ENCODE peak calls at places on chromosome 22, in four cellular contexts. E, U, O and H are unnamed samples.

GRCh38 chr22:23109079-23109347 is 32.8 kb downstream of the RSPH14 start:
- DNase-seq in O (peak), U (no peak), E (no peak), H (no peak)

GRCh38 chr22:25827415-25827814 is 85.4 kb downstream of the MYO18B start:
- DNase-seq in E (no peak), U (no peak), O (no peak), H (no peak)

GRCh38 chr22:35425971-35426800 is 26.2 kb downstream of the MCM5 start:
- DNase-seq in O (no peak), U (no peak), E (no peak), H (peak)

GRCh38 chr22:40955516-40955915 is 4.3 kb downstream of the RBX1 start:
- DNase-seq in E (no peak), O (no peak), U (no peak), H (peak)

GRCh38 chr22:20803696-20804324 is 29.9 kb downstream of the SERPIND1 start:
- DNase-seq in O (peak), E (peak), U (no peak), H (peak)

GRCh38 chr22:38941488-38941987 is 15.9 kb upstream of the APOBEC3A start:
- DNase-seq in E (no peak), O (no peak), U (peak), H (no peak)

GRCh38 chr22:20809538-20810185 is 35.7 kb downstream of the SERPIND1 start:
- DNase-seq in U (no peak), O (no peak), E (no peak), H (no peak)

GRCh38 chr22:35160268-35160667 is 94.3 kb downstream of the ISX start:
- DNase-seq in U (no peak), O (no peak), E (no peak), H (no peak)

GRCh38 chr22:21698430-21699329 is 32.9 kb downstream of the PPIL2 start:
- DNase-seq in E (no peak), O (no peak), U (no peak), H (no peak)

GRCh38 chr22:35930933-35931332 is 97.7 kb downstream of the RBFOX2 start:
- DNase-seq in O (peak), E (peak), U (peak), H (peak)

GRCh38 chr22:27419473-27419872 is 382.1 kb downstream of the MN1 start:
- DNase-seq in E (no peak), O (no peak), U (no peak), H (peak)

GRCh38 chr22:50314455-50315288 is 7.2 kb upstream of the PLXNB2 start:
- DNase-seq in E (no peak), O (peak), U (peak), H (no peak)

GRCh38 chr22:18077639-18078328 is at the start of gene PEX26:
- DNase-seq in U (peak), E (peak), O (peak), H (peak)

GRCh38 chr22:44693756-44694155 is 8.2 kb upstream of the PRR5 start:
- DNase-seq in E (no peak), U (no peak), O (no peak), H (no peak)

GRCh38 chr22:32842486-32842885 is 41.0 kb downstream of the TIMP3 start:
- DNase-seq in O (no peak), E (no peak), U (no peak), H (peak)

GRCh38 chr22:39522567-39523300 is 2.4 kb downstream of the ATF4 start:
- DNase-seq in O (no peak), U (no peak), E (peak), H (peak)

GRCh38 chr22:44689173-44689572 is 12.8 kb upstream of the PRR5 start:
- DNase-seq in E (no peak), O (no peak), U (no peak), H (peak)

GRCh38 chr22:28222066-28222465 is 303.0 kb upstream of the PITPNB start:
- DNase-seq in O (no peak), E (no peak), U (no peak), H (peak)

GRCh38 chr22:17443413-17444203 is 74.3 kb downstream of the CECR2 start:
- DNase-seq in U (no peak), O (no peak), E (no peak), H (no peak)

GRCh38 chr22:32919629-32920028 is 118.1 kb downstream of the TIMP3 start:
- DNase-seq in O (no peak), U (no peak), E (no peak), H (no peak)

GRCh38 chr22:36375071-36375980 is 12.4 kb downstream of the MYH9 start:
- DNase-seq in U (no peak), O (no peak), E (no peak), H (peak)

GRCh38 chr22:22770280-22770871 is 117.2 kb upstream of the IGLL5 start:
- DNase-seq in U (no peak), E (peak), O (peak), H (no peak)

GRCh38 chr22:31583861-31584485 is 78.0 kb downstream of the PISD start:
- DNase-seq in E (no peak), U (no peak), O (no peak), H (peak)

GRCh38 chr22:27629908-27630733 is 171.4 kb downstream of the MN1 start:
- DNase-seq in U (no peak), O (no peak), E (no peak), H (no peak)

GRCh38 chr22:24181088-24181995 is at the start of gene SUSD2:
- DNase-seq in O (peak), U (no peak), E (no peak), H (no peak)

GRCh38 chr22:22006596-22006990 is 24.0 kb upstream of the TOP3B start:
- DNase-seq in U (no peak), O (no peak), E (no peak), H (no peak)

GRCh38 chr22:39183991-39184585 is 31.6 kb upstream of the CBX7 start:
- DNase-seq in E (peak), U (no peak), O (peak), H (peak)

GRCh38 chr22:30267382-30268302 is 991 bp upstream of the OSM start:
- DNase-seq in O (no peak), U (no peak), E (no peak), H (no peak)

GRCh38 chr22:49323751-49324415 is 503.8 kb downstream of the BRD1 start:
- DNase-seq in E (no peak), O (no peak), U (no peak), H (no peak)

GRCh38 chr22:25072406-25072805 is 119.9 kb downstream of the KIAA1671 start:
- DNase-seq in O (no peak), E (no peak), U (no peak), H (no peak)

GRCh38 chr22:50218996-50219727 is 18.4 kb downstream of the SELENOO start:
- DNase-seq in E (peak), U (no peak), O (peak), H (peak)

GRCh38 chr22:17264321-17265052 is 45.3 kb upstream of the ADA2 start:
- DNase-seq in U (no peak), O (no peak), E (no peak), H (peak)

GRCh38 chr22:18067548-18068341 is 10.0 kb upstream of the PEX26 start:
- DNase-seq in O (no peak), E (no peak), U (no peak), H (no peak)

GRCh38 chr22:20798974-20799373 is 25.1 kb downstream of the SERPIND1 start:
- DNase-seq in O (no peak), E (no peak), U (no peak), H (no peak)

DNA sequence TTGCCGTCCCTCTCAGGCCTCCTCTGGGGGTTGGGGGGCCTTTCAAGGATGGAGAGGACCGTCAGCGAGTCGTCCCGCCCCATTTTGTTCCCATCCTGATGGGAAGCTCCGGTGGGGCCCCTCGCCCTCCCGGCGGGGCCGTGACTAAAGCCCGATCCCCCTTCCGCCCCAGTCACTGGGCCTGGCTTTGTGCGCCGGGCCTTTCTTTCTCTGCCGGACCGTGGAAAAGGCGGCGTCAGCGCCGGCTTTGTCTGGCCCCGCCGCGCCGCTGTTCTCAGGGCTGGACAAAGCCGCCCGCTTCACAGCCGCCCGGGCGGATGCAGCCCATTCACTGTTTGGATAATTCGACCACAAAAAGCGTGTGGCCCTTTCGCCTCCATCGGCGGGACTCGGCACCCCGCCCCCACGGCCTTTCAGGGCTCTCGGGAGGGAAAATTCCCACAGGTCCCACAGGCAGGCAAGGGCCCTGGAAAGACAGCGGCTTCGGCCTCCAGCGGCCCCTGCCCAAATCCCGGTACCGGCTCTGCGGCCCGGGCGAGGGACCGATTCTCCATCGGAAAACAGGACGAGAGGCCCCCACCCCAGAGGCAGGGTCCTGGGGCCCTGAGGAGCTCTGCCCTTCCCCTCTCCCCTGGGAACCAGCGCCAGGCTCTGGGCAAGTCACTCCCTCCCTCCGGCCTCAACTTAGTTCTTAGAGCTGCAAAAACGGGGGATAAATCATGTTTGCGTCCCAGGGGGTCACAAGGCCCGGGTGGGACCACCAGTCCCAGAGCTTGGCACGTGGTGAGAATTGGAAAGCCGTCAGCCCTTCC is 87.2 kb downstream of the WNT7B start:
- DNase-seq in U (no peak), O (no peak), E (no peak), H (peak)
- TF ChIP-seq ELK1 in U (no peak), O (no peak), E (no peak), H (no peak)

DNA sequence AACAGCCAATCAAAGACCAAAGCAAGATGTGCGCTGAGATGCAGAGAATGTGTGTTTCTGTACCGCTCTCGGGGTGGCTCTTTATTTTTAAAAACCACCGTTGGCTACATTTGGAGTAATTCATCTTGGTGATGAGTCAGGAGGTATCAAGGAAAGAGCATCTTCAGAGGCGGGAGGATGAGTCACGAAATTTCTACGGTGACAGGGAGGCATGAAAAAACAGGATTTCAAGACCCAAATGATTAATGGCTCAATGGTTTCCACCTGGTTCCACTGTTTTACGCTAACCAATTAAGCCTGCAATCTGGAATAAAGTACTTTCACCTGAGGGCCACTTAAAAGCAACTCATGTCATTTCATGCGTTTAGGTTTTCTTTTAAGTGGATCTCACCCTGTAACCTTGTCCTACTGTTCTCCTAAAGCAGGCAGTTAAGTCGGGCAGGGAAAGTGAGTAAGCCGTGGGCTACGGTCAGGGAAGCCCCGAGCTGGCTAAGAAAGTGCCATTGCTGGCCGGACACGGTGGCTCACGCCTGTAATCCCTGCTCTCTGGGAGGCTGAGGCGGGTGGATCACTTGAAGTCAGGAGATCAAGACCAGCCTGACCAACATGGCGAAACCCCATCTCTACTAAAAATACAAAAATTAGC is 74.6 kb downstream of the CELSR1 start:
- DNase-seq in E (peak), U (no peak), O (peak), H (peak)
- TF ChIP-seq ELK1 in E (no peak), U (no peak), O (no peak), H (no peak)

DNA sequence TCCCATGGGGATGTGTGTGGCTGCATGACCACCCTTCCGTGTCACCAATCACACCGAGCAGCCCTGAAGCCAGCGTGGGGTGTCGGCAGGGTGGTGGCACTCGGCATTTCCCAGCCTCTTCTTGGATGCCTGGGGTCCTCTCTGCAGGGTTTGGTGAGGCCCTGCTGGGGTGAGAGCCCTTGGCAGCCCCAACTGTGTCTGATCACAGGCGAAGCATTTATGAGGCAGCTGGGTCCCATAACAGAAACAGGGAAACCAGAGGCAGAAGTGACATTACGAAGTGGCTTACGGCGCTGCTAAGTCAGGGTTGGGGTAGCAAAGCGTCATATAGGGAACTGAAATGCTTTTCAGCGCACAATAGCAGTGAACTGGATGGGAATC is 92.3 kb upstream of the SEPTIN5 start:
- DNase-seq in O (no peak), U (peak), E (no peak), H (no peak)
- TF ChIP-seq ELK1 in O (no peak), U (no peak), E (no peak), H (no peak)

GRCh38 chr22:37790234-37790633 is 17.5 kb upstream of the GCAT start:
- DNase-seq in O (no peak), E (no peak), U (no peak), H (no peak)

GRCh38 chr22:37796079-37796478 is 11.7 kb upstream of the GCAT start:
- DNase-seq in O (no peak), E (no peak), U (no peak), H (no peak)

GRCh38 chr22:37794376-37794775 is 13.4 kb upstream of the GCAT start:
- DNase-seq in E (no peak), U (no peak), O (no peak), H (no peak)

GRCh38 chr22:37797874-37798500 is 9.7 kb upstream of the GCAT start:
- DNase-seq in E (no peak), U (no peak), O (no peak), H (no peak)

DNA sequence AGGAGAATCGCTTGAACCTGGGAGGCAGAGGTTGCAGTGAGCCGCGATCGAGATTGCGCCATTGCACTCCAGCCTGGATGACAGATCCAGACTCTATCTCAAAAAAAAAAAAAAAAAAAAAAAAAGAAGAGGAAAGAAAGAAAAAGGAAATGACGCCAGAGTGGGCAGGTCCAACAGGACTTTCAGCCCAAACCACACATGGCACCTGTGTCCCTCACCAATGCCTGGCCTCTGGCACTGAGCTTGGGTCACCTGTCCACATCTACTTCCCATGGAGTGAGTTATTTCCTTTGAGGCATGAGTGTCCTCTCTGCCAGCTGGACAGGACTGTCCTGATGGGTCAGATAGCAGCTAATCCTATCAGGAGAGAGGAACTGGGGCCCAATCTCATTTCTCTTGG is 15.2 kb upstream of the GCAT start:
- DNase-seq in U (no peak), O (no peak), E (no peak), H (no peak)
- TF ChIP-seq ELK1 in U (no peak), O (no peak), E (no peak), H (no peak)